ENCODE peak calls at places on chromosomes 12 and 14, in nine cellular contexts. R is SW 1271; F is GM19239; O is T-helper 2 cell; M is GM12891; T is cardiac muscle cell; E is mucosa of gallbladder; I is NB4; L is CD8-positive, alpha-beta memory T cell. X is an unnamed sample.

GRCh38 chr12:39144613-39145061 is 239.2 kb upstream of the CPNE8 start:
- DNase-seq in R (no peak), F (no peak), O (no peak), M (no peak), T (no peak), E (no peak), I (no peak), L (no peak), X (no peak)

GRCh38 chr12:4168041-4168440 is 105.5 kb upstream of the CCND2 start:
- DNase-seq in R (no peak), F (no peak), O (no peak), M (no peak), T (no peak), E (no peak), I (no peak), L (no peak), X (no peak)

GRCh38 chr14:101246894-101247853 is 314.1 kb upstream of the DIO3 start:
- DNase-seq in R (no peak), F (no peak), O (no peak), M (no peak), T (no peak), E (no peak), I (no peak), L (no peak), X (no peak)

GRCh38 chr12:66144796-66145754 is 14.5 kb upstream of the LLPH start:
- DNase-seq in R (peak), F (no peak), O (no peak), M (no peak), T (peak), E (peak), I (peak), L (no peak), X (peak)

GRCh38 chr12:27818421-27818918 is 38.4 kb upstream of the MANSC4 start:
- DNase-seq in R (no peak), F (no peak), O (no peak), M (no peak), T (no peak), E (peak), I (no peak), L (no peak), X (no peak)

GRCh38 chr14:30751646-30752416 is 122.5 kb upstream of the COCH start:
- DNase-seq in R (no peak), F (no peak), O (no peak), M (no peak), T (no peak), E (no peak), I (peak), L (no peak), X (no peak)

GRCh38 chr12:57895337-57896138 is 45.8 kb upstream of the ATP23 start:
- DNase-seq in R (no peak), F (no peak), O (no peak), M (no peak), T (peak), E (no peak), I (no peak), L (no peak), X (no peak)

GRCh38 chr14:21098892-21099595 is 589 bp upstream of the ZNF219 start:
- DNase-seq in R (no peak), F (no peak), O (no peak), M (no peak), T (no peak), E (no peak), I (no peak), L (no peak), X (no peak)

X was measured in Calu3.